ENCODE peak calls at places on chromosomes 3 and 15, in six cellular contexts. One of them, this sample, is unnamed.
A peak's percentile ranks its signal among the peaks of the same experiment; 100 is the strongest.

GRCh38 chr3:131723343-131723742 is 220.6 kb upstream of the MRPL3 start:
- DNase-seq in GM20000: no peak
- DNase-seq in RCC 7860: no peak
- DNase-seq in EH: no peak
- DNase-seq in activated CD4-positive, alpha-beta T cell treated with anti-CD3 and anti-CD28 coated beads, Interleukin-2, amount 50 U/mL, for 24 hours: no peak
- DNase-seq in NCI-H2171 treated with DMSO at 0.1 percent for 48 hours: no peak
- DNase-seq in this sample: no peak

GRCh38 chr3:159252772-159253384 is 451.0 kb downstream of the MFSD1 start:
- DNase-seq in RCC 7860: peak; percentile 37
- DNase-seq in NCI-H2171 treated with DMSO at 0.1 percent for 48 hours: peak; percentile 62
- DNase-seq in EH: peak; percentile 77
- DNase-seq in activated CD4-positive, alpha-beta T cell treated with anti-CD3 and anti-CD28 coated beads, Interleukin-2, amount 50 U/mL, for 24 hours: no peak
- DNase-seq in GM20000: peak; percentile 13
- DNase-seq in this sample: no peak

GRCh38 chr3:127629462-127630403 is 748 bp downstream of the PODXL2 start:
- DNase-seq in RCC 7860: no peak
- DNase-seq in GM20000: peak; percentile 42
- DNase-seq in EH: no peak
- DNase-seq in activated CD4-positive, alpha-beta T cell treated with anti-CD3 and anti-CD28 coated beads, Interleukin-2, amount 50 U/mL, for 24 hours: no peak
- DNase-seq in NCI-H2171 treated with DMSO at 0.1 percent for 48 hours: peak; percentile 48
- DNase-seq in this sample: no peak

GRCh38 chr15:87609474-87609873 is 647.1 kb downstream of the NTRK3 start:
- DNase-seq in RCC 7860: peak; percentile 51
- DNase-seq in NCI-H2171 treated with DMSO at 0.1 percent for 48 hours: no peak
- DNase-seq in EH: peak; percentile 86
- DNase-seq in activated CD4-positive, alpha-beta T cell treated with anti-CD3 and anti-CD28 coated beads, Interleukin-2, amount 50 U/mL, for 24 hours: no peak
- DNase-seq in GM20000: no peak
- DNase-seq in this sample: no peak

GRCh38 chr3:8589880-8590556 is 54.6 kb downstream of the SSUH2 start:
- DNase-seq in GM20000: no peak
- DNase-seq in RCC 7860: no peak
- DNase-seq in EH: peak; percentile 71
- DNase-seq in activated CD4-positive, alpha-beta T cell treated with anti-CD3 and anti-CD28 coated beads, Interleukin-2, amount 50 U/mL, for 24 hours: no peak
- DNase-seq in NCI-H2171 treated with DMSO at 0.1 percent for 48 hours: no peak
- DNase-seq in this sample: no peak

GRCh38 chr15:39581501-39582285 is 814 bp downstream of the THBS1 start:
- DNase-seq in GM20000: no peak
- DNase-seq in activated CD4-positive, alpha-beta T cell treated with anti-CD3 and anti-CD28 coated beads, Interleukin-2, amount 50 U/mL, for 24 hours: no peak
- DNase-seq in NCI-H2171 treated with DMSO at 0.1 percent for 48 hours: no peak
- DNase-seq in RCC 7860: peak; percentile 45
- DNase-seq in EH: peak; percentile 74
- DNase-seq in this sample: no peak

GRCh38 chr3:159817571-159817970 is 171.1 kb upstream of the IL12A start:
- DNase-seq in activated CD4-positive, alpha-beta T cell treated with anti-CD3 and anti-CD28 coated beads, Interleukin-2, amount 50 U/mL, for 24 hours: no peak
- DNase-seq in RCC 7860: no peak
- DNase-seq in EH: no peak
- DNase-seq in GM20000: no peak
- DNase-seq in NCI-H2171 treated with DMSO at 0.1 percent for 48 hours: no peak
- DNase-seq in this sample: no peak

GRCh38 chr15:44492672-44493071 is 44.3 kb upstream of the EIF3J start:
- DNase-seq in GM20000: no peak
- DNase-seq in RCC 7860: no peak
- DNase-seq in EH: no peak
- DNase-seq in activated CD4-positive, alpha-beta T cell treated with anti-CD3 and anti-CD28 coated beads, Interleukin-2, amount 50 U/mL, for 24 hours: no peak
- DNase-seq in NCI-H2171 treated with DMSO at 0.1 percent for 48 hours: no peak
- DNase-seq in this sample: no peak

GRCh38 chr3:174377096-174377495 is 482.0 kb upstream of the NAALADL2 start:
- DNase-seq in activated CD4-positive, alpha-beta T cell treated with anti-CD3 and anti-CD28 coated beads, Interleukin-2, amount 50 U/mL, for 24 hours: no peak
- DNase-seq in GM20000: no peak
- DNase-seq in EH: no peak
- DNase-seq in RCC 7860: no peak
- DNase-seq in NCI-H2171 treated with DMSO at 0.1 percent for 48 hours: no peak
- DNase-seq in this sample: no peak

GRCh38 chr3:189714991-189715961 is 84.1 kb downstream of the TP63 start:
- DNase-seq in EH: peak; percentile 87
- DNase-seq in RCC 7860: peak; percentile 66
- DNase-seq in GM20000: no peak
- DNase-seq in activated CD4-positive, alpha-beta T cell treated with anti-CD3 and anti-CD28 coated beads, Interleukin-2, amount 50 U/mL, for 24 hours: no peak
- DNase-seq in NCI-H2171 treated with DMSO at 0.1 percent for 48 hours: no peak
- DNase-seq in this sample: no peak

GRCh38 chr3:187586226-187586625 is 84.0 kb downstream of the SST start:
- DNase-seq in NCI-H2171 treated with DMSO at 0.1 percent for 48 hours: no peak
- DNase-seq in GM20000: no peak
- DNase-seq in activated CD4-positive, alpha-beta T cell treated with anti-CD3 and anti-CD28 coated beads, Interleukin-2, amount 50 U/mL, for 24 hours: no peak
- DNase-seq in RCC 7860: no peak
- DNase-seq in EH: peak; percentile 41
- DNase-seq in this sample: no peak

GRCh38 chr3:100103558-100104441 is 10.5 kb downstream of the FILIP1L start:
- DNase-seq in EH: peak; percentile 94
- DNase-seq in activated CD4-positive, alpha-beta T cell treated with anti-CD3 and anti-CD28 coated beads, Interleukin-2, amount 50 U/mL, for 24 hours: no peak
- DNase-seq in GM20000: peak; percentile 62
- DNase-seq in RCC 7860: peak; percentile 90
- DNase-seq in NCI-H2171 treated with DMSO at 0.1 percent for 48 hours: no peak
- DNase-seq in this sample: no peak

GRCh38 chr15:66787472-66787871 is 85.4 kb downstream of the SMAD6 start:
- DNase-seq in GM20000: no peak
- DNase-seq in NCI-H2171 treated with DMSO at 0.1 percent for 48 hours: no peak
- DNase-seq in EH: no peak
- DNase-seq in RCC 7860: no peak
- DNase-seq in activated CD4-positive, alpha-beta T cell treated with anti-CD3 and anti-CD28 coated beads, Interleukin-2, amount 50 U/mL, for 24 hours: no peak
- DNase-seq in this sample: no peak

GRCh38 chr3:159817136-159817535 is 171.5 kb upstream of the IL12A start:
- DNase-seq in GM20000: no peak
- DNase-seq in NCI-H2171 treated with DMSO at 0.1 percent for 48 hours: no peak
- DNase-seq in EH: no peak
- DNase-seq in activated CD4-positive, alpha-beta T cell treated with anti-CD3 and anti-CD28 coated beads, Interleukin-2, amount 50 U/mL, for 24 hours: no peak
- DNase-seq in RCC 7860: no peak
- DNase-seq in this sample: no peak

GRCh38 chr3:45246236-45246635 is 20.1 kb upstream of the TMEM158 start:
- DNase-seq in activated CD4-positive, alpha-beta T cell treated with anti-CD3 and anti-CD28 coated beads, Interleukin-2, amount 50 U/mL, for 24 hours: no peak
- DNase-seq in EH: no peak
- DNase-seq in GM20000: no peak
- DNase-seq in NCI-H2171 treated with DMSO at 0.1 percent for 48 hours: no peak
- DNase-seq in RCC 7860: no peak
- DNase-seq in this sample: no peak

GRCh38 chr3:9826815-9827574 is 16.8 kb downstream of the RPUSD3 start:
- DNase-seq in GM20000: no peak
- DNase-seq in RCC 7860: peak; percentile 15
- DNase-seq in EH: peak; percentile 46
- DNase-seq in NCI-H2171 treated with DMSO at 0.1 percent for 48 hours: no peak
- DNase-seq in activated CD4-positive, alpha-beta T cell treated with anti-CD3 and anti-CD28 coated beads, Interleukin-2, amount 50 U/mL, for 24 hours: no peak
- DNase-seq in this sample: no peak

GRCh38 chr3:81249540-81250029 is 511.9 kb downstream of the GBE1 start:
- DNase-seq in NCI-H2171 treated with DMSO at 0.1 percent for 48 hours: no peak
- DNase-seq in activated CD4-positive, alpha-beta T cell treated with anti-CD3 and anti-CD28 coated beads, Interleukin-2, amount 50 U/mL, for 24 hours: no peak
- DNase-seq in RCC 7860: peak; percentile 20
- DNase-seq in EH: peak; percentile 18
- DNase-seq in GM20000: peak; percentile 2
- DNase-seq in this sample: no peak

GRCh38 chr3:177596248-177596821 is 399.1 kb upstream of the TBL1XR1 start:
- DNase-seq in EH: peak; percentile 27
- DNase-seq in GM20000: no peak
- DNase-seq in activated CD4-positive, alpha-beta T cell treated with anti-CD3 and anti-CD28 coated beads, Interleukin-2, amount 50 U/mL, for 24 hours: no peak
- DNase-seq in NCI-H2171 treated with DMSO at 0.1 percent for 48 hours: no peak
- DNase-seq in RCC 7860: peak; percentile 85
- DNase-seq in this sample: no peak

GRCh38 chr3:88041005-88041404 is 17.8 kb downstream of the CGGBP1 start:
- DNase-seq in activated CD4-positive, alpha-beta T cell treated with anti-CD3 and anti-CD28 coated beads, Interleukin-2, amount 50 U/mL, for 24 hours: no peak
- DNase-seq in EH: no peak
- DNase-seq in RCC 7860: no peak
- DNase-seq in NCI-H2171 treated with DMSO at 0.1 percent for 48 hours: no peak
- DNase-seq in GM20000: no peak
- DNase-seq in this sample: no peak

GRCh38 chr15:94412979-94413741 is 181.8 kb downstream of the MCTP2 start:
- DNase-seq in EH: peak; percentile 6
- DNase-seq in activated CD4-positive, alpha-beta T cell treated with anti-CD3 and anti-CD28 coated beads, Interleukin-2, amount 50 U/mL, for 24 hours: no peak
- DNase-seq in NCI-H2171 treated with DMSO at 0.1 percent for 48 hours: no peak
- DNase-seq in GM20000: peak; percentile 12
- DNase-seq in RCC 7860: no peak
- DNase-seq in this sample: no peak

GRCh38 chr3:67481126-67481525 is 173.3 kb downstream of the SUCLG2 start:
- DNase-seq in activated CD4-positive, alpha-beta T cell treated with anti-CD3 and anti-CD28 coated beads, Interleukin-2, amount 50 U/mL, for 24 hours: no peak
- DNase-seq in EH: no peak
- DNase-seq in NCI-H2171 treated with DMSO at 0.1 percent for 48 hours: no peak
- DNase-seq in GM20000: no peak
- DNase-seq in RCC 7860: no peak
- DNase-seq in this sample: no peak

GRCh38 chr3:178297732-178298131 is 238.5 kb upstream of the KCNMB2 start:
- DNase-seq in GM20000: no peak
- DNase-seq in RCC 7860: no peak
- DNase-seq in EH: no peak
- DNase-seq in NCI-H2171 treated with DMSO at 0.1 percent for 48 hours: no peak
- DNase-seq in activated CD4-positive, alpha-beta T cell treated with anti-CD3 and anti-CD28 coated beads, Interleukin-2, amount 50 U/mL, for 24 hours: no peak
- DNase-seq in this sample: no peak